ENCODE peak calls at places on chromosomes 2 and 18, in seven cellular contexts. J is cardiac fibroblast, F is foreskin fibroblast, E is NB4, K is upper lobe of right lung, A is MM.1S, U is gastrocnemius medialis. N is an unnamed sample.

GRCh38 chr2:11932896-11933295 is 186.5 kb downstream of the LPIN1 start:
- DNase-seq in U (no peak), F (no peak), E (no peak), J (peak; percentile 12), A (no peak), K (no peak), N (no peak)

GRCh38 chr18:26277374-26277773 is 51.1 kb downstream of the TAF4B start:
- DNase-seq in E (no peak), A (no peak), J (no peak), F (no peak), U (no peak), K (no peak), N (no peak)

GRCh38 chr2:40352321-40353099 is 99.4 kb downstream of the SLC8A1 start:
- DNase-seq in A (no peak), K (no peak), E (no peak), J (peak; percentile 47), F (peak; percentile 70), U (no peak), N (no peak)

GRCh38 chr2:19883971-19884720 is 17.6 kb downstream of the TTC32 start:
- DNase-seq in A (no peak), K (no peak), U (no peak), F (no peak), E (no peak), J (no peak), N (no peak)

GRCh38 chr2:7037340-7038333 is 120.4 kb downstream of the RNF144A start:
- DNase-seq in K (peak; percentile 79), U (no peak), F (peak; percentile 87), E (peak; percentile 78), A (peak; percentile 21), J (peak; percentile 76), N (no peak)

GRCh38 chr18:80173060-80173459 is 64.0 kb downstream of the ADNP2 start:
- DNase-seq in J (no peak), F (no peak), A (no peak), K (peak; percentile 40), E (no peak), U (no peak), N (no peak)

GRCh38 chr2:64888591-64889309 is 100.4 kb upstream of the SLC1A4 start:
- DNase-seq in K (no peak), U (no peak), J (peak; percentile 72), F (peak; percentile 74), E (peak; percentile 67), A (no peak), N (no peak)

GRCh38 chr2:43207553-43208300 is 18.7 kb downstream of the ZFP36L2 start:
- DNase-seq in F (no peak), A (no peak), U (no peak), E (peak; percentile 57), J (no peak), K (no peak), N (no peak)

GRCh38 chr2:120346667-120347358 is 877 bp downstream of the INHBB start:
- DNase-seq in K (no peak), U (no peak), F (peak; percentile 75), E (peak; percentile 46), J (peak; percentile 57), A (no peak), N (no peak)

GRCh38 chr2:1605659-1606400 is 138.5 kb downstream of the PXDN start:
- DNase-seq in J (peak; percentile 32), K (peak; percentile 53), F (peak; percentile 44), U (no peak), E (no peak), A (no peak), N (no peak)

GRCh38 chr2:127599211-127599610 is 46.7 kb upstream of the GPR17 start:
- DNase-seq in K (no peak), A (no peak), J (no peak), U (no peak), F (peak; percentile 35), E (no peak), N (no peak)

GRCh38 chr2:199469514-199470360 is 12.0 kb upstream of the SATB2 start:
- DNase-seq in J (no peak), A (no peak), F (peak; percentile 17), K (no peak), U (no peak), E (no peak), N (no peak)

GRCh38 chr2:62410926-62411456 is 95.0 kb downstream of the TMEM17 start:
- DNase-seq in J (no peak), F (no peak), K (no peak), U (no peak), A (no peak), E (no peak), N (no peak)

GRCh38 chr2:62409442-62409841 is 96.6 kb downstream of the TMEM17 start:
- DNase-seq in K (no peak), E (no peak), F (peak; percentile 56), A (no peak), J (no peak), U (no peak), N (no peak)

GRCh38 chr2:62412347-62412742 is 93.7 kb downstream of the TMEM17 start:
- DNase-seq in A (no peak), U (no peak), E (no peak), F (no peak), K (no peak), J (no peak), N (no peak)

GRCh38 chr2:62407838-62408589 is 98.0 kb downstream of the TMEM17 start:
- DNase-seq in A (no peak), U (no peak), E (no peak), J (peak; percentile 15), F (no peak), K (no peak), N (no peak)

DNA sequence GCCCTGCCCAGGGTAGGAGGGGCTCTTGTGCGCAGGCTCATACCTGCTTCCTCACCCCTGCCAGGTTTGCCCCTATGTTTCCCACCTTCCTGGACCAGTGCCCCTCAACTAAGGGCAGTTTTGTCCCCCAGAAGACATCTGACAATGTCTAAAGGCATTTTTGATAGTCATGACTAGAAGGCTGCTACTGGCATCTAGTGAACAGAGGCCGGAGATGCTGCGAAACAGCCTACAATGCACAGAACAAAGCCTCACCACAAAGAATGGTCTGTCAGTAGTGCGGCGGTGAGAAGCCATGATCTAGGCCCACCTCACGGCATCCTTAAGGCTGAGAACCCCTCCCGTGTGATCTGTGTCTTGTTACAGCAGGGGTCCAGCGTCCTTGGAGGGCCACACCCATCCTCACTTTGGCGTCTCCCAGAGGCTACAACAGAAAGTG is 96.0 kb downstream of the TMEM17 start:
- DNase-seq in A (no peak), J (no peak), K (no peak), E (peak; percentile 63), U (no peak), F (no peak), N (no peak)
- TF ChIP-seq CTCF in A (peak; percentile 18), J (no peak), K (no peak), E (peak; percentile 26), U (no peak), F (no peak), N (no peak)

GRCh38 chr2:172420096-172420671 is 7.2 kb upstream of the ITGA6 start:
- DNase-seq in E (no peak), F (no peak), U (no peak), K (no peak), J (no peak), A (no peak), N (no peak)
- TF ChIP-seq CTCF in E (no peak), F (no peak), U (no peak), K (no peak), J (no peak), A (no peak), N (no peak)

GRCh38 chr2:151071382-151071781 is 190.3 kb downstream of the RBM43 start:
- DNase-seq in E (peak; percentile 21), A (no peak), J (peak; percentile 81), K (no peak), U (no peak), F (peak; percentile 82), N (no peak)
- TF ChIP-seq CTCF in E (no peak), A (no peak), J (peak; percentile 67), K (no peak), U (no peak), F (peak; percentile 64), N (no peak)

GRCh38 chr2:46547223-46548102 is 68.1 kb downstream of the TMEM247 start:
- DNase-seq in J (no peak), U (peak; percentile 55), F (no peak), A (no peak), K (no peak), E (peak; percentile 36), N (no peak)
- TF ChIP-seq CTCF in J (no peak), U (no peak), F (no peak), A (no peak), K (no peak), E (no peak), N (no peak)

GRCh38 chr2:167411367-167411766 is 523.1 kb downstream of the XIRP2 start:
- DNase-seq in F (no peak), E (no peak), A (no peak), J (no peak), K (no peak), U (no peak), N (no peak)
- TF ChIP-seq CTCF in F (no peak), E (no peak), A (no peak), J (peak; percentile 10), K (no peak), U (no peak), N (no peak)

DNA sequence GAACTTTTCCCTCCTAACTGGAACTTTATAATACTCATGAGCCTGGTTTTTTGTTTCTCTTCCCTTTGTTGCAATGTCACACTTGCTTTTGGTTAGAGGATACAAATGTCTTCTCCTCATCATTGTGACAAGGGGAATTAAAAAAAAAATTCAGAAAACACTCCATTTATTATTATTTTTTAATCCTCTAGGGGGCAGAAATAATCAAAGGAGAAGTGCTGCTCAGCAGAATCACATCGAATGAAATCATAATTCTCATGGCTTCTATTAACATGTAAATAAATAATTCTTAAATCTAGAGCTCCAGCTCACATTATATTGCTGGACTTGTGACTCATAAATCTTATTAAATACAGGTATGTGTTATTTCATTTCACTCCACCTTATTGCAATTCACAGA is 273.8 kb downstream of the TRIB2 start:
- DNase-seq in U (no peak), A (peak; percentile 9), K (no peak), E (no peak), J (peak; percentile 13), F (no peak), N (no peak)
- TF ChIP-seq CTCF in U (no peak), A (peak; percentile 28), K (peak; percentile 35), E (no peak), J (peak; percentile 26), F (peak; percentile 16), N (no peak)

N was measured in omental fat pad.